ENCODE peak calls at places on chromosomes 2 and 18, in five cellular contexts. F, K, C, J and N are unnamed samples.

GRCh38 chr18:70464343-70465114 is 175.7 kb downstream of the SOCS6 start:
- DNase-seq in K (peak), J (peak), F (peak), C (peak), N (peak)

GRCh38 chr2:105274046-105274445 is 32.5 kb downstream of the GPR45 start:
- DNase-seq in C (no peak), K (no peak), J (peak), F (peak), N (no peak)

GRCh38 chr2:188897096-188897495 is 77.1 kb upstream of the COL3A1 start:
- DNase-seq in K (no peak), J (peak), F (peak), C (no peak), N (no peak)

GRCh38 chr2:96546321-96546720 is 9.8 kb downstream of the ARID5A start:
- DNase-seq in C (no peak), K (no peak), J (no peak), F (no peak), N (no peak)

GRCh38 chr2:109180786-109181185 is 51.8 kb downstream of the SH3RF3 start:
- DNase-seq in C (no peak), K (no peak), J (peak), F (peak), N (no peak)

GRCh38 chr2:150212722-150213171 is 274.7 kb downstream of the RND3 start:
- DNase-seq in J (peak), K (no peak), F (peak), C (no peak), N (no peak)

GRCh38 chr2:65158557-65158956 is 28.7 kb upstream of the RAB1A start:
- DNase-seq in F (no peak), J (no peak), K (no peak), C (no peak), N (no peak)

GRCh38 chr2:147500229-147500628 is 344.6 kb upstream of the ACVR2A start:
- DNase-seq in J (no peak), K (no peak), F (no peak), C (no peak), N (no peak)

GRCh38 chr2:202278036-202278760 is 12.6 kb downstream of the NOP58 start:
- DNase-seq in J (peak), C (no peak), K (no peak), F (peak), N (no peak)

GRCh38 chr2:197369946-197370325 is 59.4 kb upstream of the ANKRD44 start:
- DNase-seq in C (no peak), J (no peak), K (peak), F (peak), N (no peak)

GRCh38 chr2:97654791-97655190 is 8.9 kb downstream of the COX5B start:
- DNase-seq in C (no peak), K (no peak), F (no peak), J (no peak), N (no peak)

GRCh38 chr2:236565225-236565624 is 4.4 kb upstream of the ACKR3 start:
- DNase-seq in C (no peak), K (no peak), J (no peak), F (no peak), N (no peak)

GRCh38 chr2:228063558-228063957 is 117.9 kb downstream of the SPHKAP start:
- DNase-seq in C (no peak), F (no peak), K (no peak), J (no peak), N (no peak)

GRCh38 chr2:10007921-10008808 is 35.2 kb upstream of the KLF11 start:
- DNase-seq in K (no peak), J (no peak), F (no peak), C (peak), N (no peak)

GRCh38 chr2:213159768-213160167 is 8.4 kb upstream of the IKZF2 start:
- DNase-seq in J (no peak), K (no peak), F (no peak), C (no peak), N (no peak)

GRCh38 chr2:17257194-17257909 is 260.9 kb downstream of the RAD51AP2 start:
- DNase-seq in J (peak), K (no peak), C (no peak), F (no peak), N (no peak)

GRCh38 chr2:239143858-239144712 is 256.7 kb downstream of the HDAC4 start:
- DNase-seq in F (peak), K (peak), C (no peak), J (peak), N (peak)

GRCh38 chr2:73290049-73290839 is 3.1 kb downstream of the EGR4 start:
- DNase-seq in F (peak), K (peak), J (no peak), C (no peak), N (peak)

GRCh38 chr2:134976074-134976702 is 57.6 kb downstream of the CCNT2 start:
- DNase-seq in F (no peak), K (no peak), J (no peak), C (no peak), N (no peak)

GRCh38 chr2:181022652-181023051 is 42.2 kb downstream of the UBE2E3 start:
- DNase-seq in C (no peak), K (no peak), F (no peak), J (no peak), N (no peak)

GRCh38 chr2:46836295-46837111 is 79.1 kb downstream of the MCFD2 start:
- DNase-seq in K (no peak), C (peak), F (peak), J (peak), N (no peak)

GRCh38 chr2:161722547-161723503 is 98.6 kb downstream of the SLC4A10 start:
- DNase-seq in K (no peak), F (no peak), J (no peak), C (no peak), N (no peak)

GRCh38 chr18:46856975-46857374 is 60.3 kb downstream of the PIAS2 start:
- DNase-seq in C (no peak), K (no peak), J (no peak), F (peak), N (peak)

GRCh38 chr2:177296047-177296446 is 31.5 kb upstream of the NFE2L2 start:
- DNase-seq in J (peak), F (peak), K (no peak), C (no peak), N (peak)

GRCh38 chr2:228768818-228769217 is 502.3 kb downstream of the PID1 start:
- DNase-seq in J (peak), K (no peak), F (peak), C (no peak), N (no peak)

GRCh38 chr18:11096839-11097750 is 52.3 kb downstream of the PIEZO2 start:
- DNase-seq in J (no peak), K (no peak), F (no peak), C (no peak), N (no peak)

GRCh38 chr2:144431384-144431783 is 88.5 kb downstream of the ZEB2 start:
- DNase-seq in F (no peak), K (no peak), C (no peak), J (no peak), N (no peak)

DNA sequence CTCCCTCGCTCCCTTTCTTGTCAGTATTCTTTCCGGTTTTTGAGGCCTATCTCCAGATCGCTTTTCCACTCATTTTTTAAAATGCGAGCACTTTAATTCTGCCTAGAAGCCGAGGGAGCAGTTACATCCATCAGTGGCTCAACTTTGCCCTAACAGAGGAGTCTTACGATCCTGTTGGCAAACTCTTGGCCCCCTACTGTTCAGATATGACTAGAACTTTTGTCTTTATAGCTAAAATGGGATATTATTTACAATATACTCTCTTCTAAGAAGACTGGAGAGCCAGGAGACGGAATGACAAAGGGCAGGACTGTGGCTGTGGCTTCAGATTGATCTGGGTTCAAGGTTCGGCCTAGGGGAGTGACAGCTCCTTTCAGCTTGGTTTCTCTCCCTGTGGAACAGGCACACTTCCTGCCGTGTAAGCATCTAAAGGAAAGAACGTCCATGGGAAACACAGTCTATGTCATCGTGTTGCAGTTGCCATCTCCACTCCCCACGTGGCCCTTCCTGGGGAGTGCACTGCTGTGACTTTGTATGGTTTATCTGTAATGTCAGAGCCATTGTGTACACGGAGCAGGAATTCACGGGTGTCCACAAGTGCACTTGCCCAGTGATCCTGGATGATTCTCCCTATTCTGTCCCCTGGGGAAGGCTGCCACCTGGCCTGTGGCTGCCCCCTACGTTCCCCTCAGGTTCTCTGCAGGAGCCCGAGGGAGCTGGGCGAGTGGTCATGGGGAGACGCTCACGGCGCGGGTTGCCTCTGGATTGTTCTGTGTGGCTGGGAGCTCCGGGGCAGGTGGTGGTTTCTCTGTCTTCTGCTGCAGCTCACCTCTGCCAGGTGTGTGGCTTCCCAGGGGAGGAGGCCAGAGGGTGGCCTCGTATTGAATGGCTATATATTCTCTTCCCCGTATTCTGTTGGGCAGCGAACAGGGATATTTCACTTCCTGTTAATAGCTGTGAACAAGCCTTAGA is 222.0 kb downstream of the LDLRAD4 start:
- DNase-seq in C (no peak), J (no peak), F (no peak), K (no peak), N (no peak)
- TF ChIP-seq CTCF in C (no peak), J (no peak), F (no peak), K (no peak), N (no peak)

GRCh38 chr18:56910967-56911366 is 235.9 kb upstream of the BOD1L2 start:
- DNase-seq in C (no peak), J (no peak), K (no peak), F (no peak), N (no peak)
- TF ChIP-seq CTCF in C (no peak), J (no peak), K (no peak), F (no peak), N (no peak)

GRCh38 chr2:45649855-45650806 is 1.3 kb upstream of the PRKCE start:
- DNase-seq in J (peak), C (peak), K (peak), F (peak), N (peak)

GRCh38 chr2:45651415-45652089 is at the start of gene PRKCE:
- DNase-seq in F (peak), K (peak), J (peak), C (peak), N (peak)

GRCh38 chr2:45652090-45653050 is 895 bp downstream of the PRKCE start:
- DNase-seq in C (peak), J (peak), F (peak), K (peak), N (peak)

GRCh38 chr2:45649457-45649854 is 2.0 kb upstream of the PRKCE start:
- DNase-seq in J (peak), F (peak), K (no peak), C (no peak), N (no peak)

GRCh38 chr2:45650851-45651414 is 542 bp upstream of the PRKCE start:
- DNase-seq in K (peak), J (peak), C (peak), F (peak), N (peak)
- TF ChIP-seq CTCF in K (peak), J (peak), C (peak), F (peak), N (peak)

GRCh38 chr2:29238497-29238896 is 123.3 kb downstream of the CLIP4 start:
- DNase-seq in K (peak), C (no peak), J (no peak), F (peak), N (peak)
- TF ChIP-seq CTCF in K (peak), C (no peak), J (peak), F (peak), N (peak)